ENCODE peak calls at places on chromosomes 4 and X, in five cellular contexts. O, W, N, G and Q are unnamed samples.

GRCh38 chrX:139862208-139862607 is 70.6 kb downstream of the ATP11C start:
- DNase-seq in O (no peak), G (no peak), W (no peak), N (no peak), Q (no peak)

GRCh38 chr4:75736862-75737261 is 12.5 kb downstream of the USO1 start:
- DNase-seq in W (no peak), N (no peak), G (no peak), O (no peak), Q (no peak)

GRCh38 chrX:51420610-51421009 is 75.8 kb downstream of the NUDT11 start:
- DNase-seq in G (no peak), W (no peak), N (no peak), O (peak), Q (no peak)

GRCh38 chr4:32499176-32499575 is 1779.0 kb downstream of the PCDH7 start:
- DNase-seq in W (no peak), O (no peak), G (no peak), N (no peak), Q (no peak)

GRCh38 chrX:110954428-110954827 is 141.6 kb upstream of the PAK3 start:
- DNase-seq in G (no peak), N (no peak), W (no peak), O (no peak), Q (no peak)

GRCh38 chr4:75729836-75730235 is 5.5 kb downstream of the USO1 start:
- DNase-seq in W (no peak), O (no peak), N (no peak), G (no peak), Q (no peak)

GRCh38 chr4:142485452-142485851 is 360.6 kb downstream of the INPP4B start:
- DNase-seq in N (no peak), W (no peak), G (no peak), O (no peak), Q (no peak)

GRCh38 chrX:118499295-118499694 is 3.7 kb downstream of the DOCK11 start:
- DNase-seq in G (no peak), W (no peak), N (no peak), O (no peak), Q (no peak)

GRCh38 chr4:111434581-111434980 is 710.7 kb upstream of the FAM241A start:
- DNase-seq in G (no peak), O (no peak), N (no peak), W (no peak), Q (no peak)

GRCh38 chrX:19776753-19777152 is 110.6 kb downstream of the SH3KBP1 start:
- DNase-seq in N (no peak), G (no peak), W (no peak), O (peak), Q (no peak)

GRCh38 chr4:155179216-155179615 is 29.2 kb upstream of the NPY2R start:
- DNase-seq in O (no peak), N (no peak), W (no peak), G (no peak), Q (no peak)

GRCh38 chrX:137479394-137479793 is 86.5 kb upstream of the ZIC3 start:
- DNase-seq in G (no peak), O (no peak), W (no peak), N (no peak), Q (no peak)

GRCh38 chrX:12711435-12712040 is 79.7 kb upstream of the PRPS2 start:
- DNase-seq in G (no peak), N (no peak), W (no peak), O (no peak), Q (no peak)

GRCh38 chrX:72003811-72004750 is 93.4 kb downstream of the NHSL2 start:
- DNase-seq in N (no peak), W (peak), G (no peak), O (no peak), Q (no peak)

GRCh38 chr4:14403132-14403531 is 599.1 kb upstream of the CPEB2 start:
- DNase-seq in G (no peak), W (no peak), O (no peak), N (no peak), Q (no peak)

GRCh38 chr4:187141101-187141500 is 417.4 kb upstream of the FAT1 start:
- DNase-seq in O (no peak), G (no peak), W (no peak), N (no peak), Q (no peak)

GRCh38 chrX:8627796-8628195 is 104.1 kb downstream of the ANOS1 start:
- DNase-seq in G (no peak), O (no peak), N (no peak), W (no peak), Q (no peak)

GRCh38 chrX:73127700-73128241 is 48.5 kb upstream of the PABPC1L2A start:
- DNase-seq in N (no peak), O (no peak), W (no peak), G (no peak), Q (no peak)

GRCh38 chrX:120358687-120359086 is 3.2 kb upstream of the ATP1B4 start:
- DNase-seq in N (no peak), O (no peak), G (no peak), W (no peak), Q (no peak)

GRCh38 chrX:19852014-19853005 is 35.1 kb downstream of the SH3KBP1 start:
- DNase-seq in G (no peak), N (no peak), W (no peak), O (no peak), Q (no peak)

GRCh38 chr4:76579596-76580375 is 144.8 kb downstream of the SHROOM3 start:
- DNase-seq in N (no peak), W (no peak), O (no peak), G (no peak), Q (no peak)

GRCh38 chr4:87353592-87353991 is 30.9 kb upstream of the HSD17B13 start:
- DNase-seq in G (no peak), W (no peak), O (peak), N (no peak), Q (no peak)

DNA sequence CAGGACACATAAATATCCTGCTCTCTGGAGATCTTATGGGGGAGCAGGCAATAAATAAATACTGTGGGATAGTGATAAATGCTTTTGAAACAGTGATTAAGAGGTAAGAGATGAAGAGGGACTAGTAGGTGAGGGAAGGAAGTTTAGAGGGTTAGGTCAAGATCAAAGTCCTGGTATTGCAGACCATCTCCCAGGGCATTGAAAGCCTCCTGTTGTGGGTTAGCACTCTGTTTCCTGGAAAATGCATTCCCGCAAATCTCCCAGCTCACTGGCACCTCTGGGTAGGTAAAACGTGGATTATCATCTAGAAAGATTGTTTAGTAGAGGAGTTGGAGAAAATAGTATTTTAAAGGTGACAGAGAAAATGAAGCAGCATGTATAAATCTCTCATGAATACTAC is 2.2 kb downstream of the SNX25 start:
- DNase-seq in W (no peak), N (no peak), O (no peak), G (no peak), Q (no peak)
- H3K4me3 ChIP-seq in W (peak), N (peak), O (peak), G (peak), Q (peak)

DNA sequence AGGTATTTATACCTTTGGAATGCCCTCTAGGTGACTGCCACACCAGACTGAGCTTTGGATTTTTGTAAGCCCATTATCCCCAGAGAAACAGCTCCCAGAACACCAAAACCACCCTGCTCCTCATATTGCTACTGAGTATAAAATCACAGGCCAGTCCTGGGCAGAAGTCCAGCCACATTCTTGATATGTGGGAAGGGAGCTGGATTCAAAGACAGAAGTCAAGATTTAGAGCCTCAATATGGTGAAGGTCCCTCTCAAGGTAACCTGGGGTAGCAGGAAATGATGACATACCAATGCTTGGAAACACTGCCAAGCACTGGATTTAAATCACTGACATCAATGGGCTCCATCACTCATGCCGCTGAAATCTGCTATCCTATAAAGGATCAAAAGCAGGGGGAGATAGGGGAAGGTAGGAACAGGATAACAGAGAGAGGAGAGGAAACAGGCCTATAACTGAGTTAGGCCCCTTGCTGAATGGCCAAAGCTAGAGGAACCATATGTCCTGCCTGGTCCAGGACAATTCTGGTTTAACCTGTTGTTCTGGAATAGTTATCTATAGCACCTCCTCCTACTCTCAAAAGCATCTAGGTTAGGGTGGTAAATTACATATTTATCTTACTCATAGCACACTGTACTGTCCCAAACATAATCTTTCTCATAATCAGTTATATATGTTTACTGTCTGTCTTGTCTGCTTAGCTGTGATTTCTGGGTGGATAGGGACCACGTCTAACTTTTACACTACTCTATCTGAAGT is 83.7 kb upstream of the NHS start:
- DNase-seq in O (no peak), N (no peak), G (no peak), W (no peak), Q (no peak)
- TF ChIP-seq CTCF in O (no peak), N (no peak), G (no peak), W (no peak), Q (no peak)

DNA sequence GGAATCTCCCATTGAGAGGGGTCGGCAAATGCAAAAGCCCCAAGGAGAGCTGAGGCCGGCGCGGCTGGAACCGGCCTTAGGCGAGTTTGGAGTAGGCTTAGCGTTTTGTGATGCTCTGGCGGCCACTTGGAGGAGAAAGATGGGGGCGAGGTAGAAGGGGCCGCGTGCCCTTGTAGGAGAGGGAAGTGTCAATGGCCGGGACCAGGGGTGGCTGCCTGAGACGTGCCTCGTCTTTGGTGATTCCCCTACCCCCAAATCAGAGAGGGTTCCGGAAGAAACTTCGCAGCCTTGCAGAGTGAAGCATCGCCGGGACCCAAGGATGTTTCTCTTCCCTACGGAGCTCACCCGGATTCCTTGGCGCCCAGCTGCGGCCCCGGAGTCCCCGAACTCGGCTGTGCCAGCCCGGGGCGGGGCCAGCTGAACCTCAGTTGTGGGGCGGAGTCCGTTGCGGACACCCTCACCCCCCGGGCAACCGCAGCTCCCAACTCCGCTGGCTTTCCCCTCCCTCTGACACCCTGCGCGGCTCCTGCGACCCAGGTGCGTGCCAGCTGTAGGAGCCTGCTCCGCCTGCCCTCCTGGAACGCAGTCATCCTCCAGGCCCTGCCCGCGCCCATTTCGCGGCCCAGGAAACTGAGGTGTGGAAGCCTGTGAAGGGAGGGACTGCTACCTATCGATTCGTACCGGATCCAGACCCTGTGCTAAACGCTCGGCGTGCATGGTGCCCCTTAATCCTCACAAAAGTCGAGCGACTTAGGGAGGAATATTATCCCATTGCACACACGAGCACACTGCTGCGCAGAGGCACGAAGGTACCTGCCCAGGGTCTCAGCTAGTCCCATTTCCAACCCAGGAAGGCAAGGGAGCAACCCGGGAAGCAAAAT is 12.0 kb downstream of the MSX1 start:
- DNase-seq in N (no peak), G (no peak), W (no peak), O (no peak), Q (no peak)
- H3K4me3 ChIP-seq in N (no peak), G (no peak), W (peak), O (no peak), Q (no peak)

GRCh38 chr4:122914292-122914904 is 8.0 kb downstream of the NUDT6 start:
- DNase-seq in N (no peak), W (no peak), G (no peak), O (peak), Q (no peak)
- TF ChIP-seq CTCF in N (no peak), W (no peak), G (peak), O (peak), Q (peak)

DNA sequence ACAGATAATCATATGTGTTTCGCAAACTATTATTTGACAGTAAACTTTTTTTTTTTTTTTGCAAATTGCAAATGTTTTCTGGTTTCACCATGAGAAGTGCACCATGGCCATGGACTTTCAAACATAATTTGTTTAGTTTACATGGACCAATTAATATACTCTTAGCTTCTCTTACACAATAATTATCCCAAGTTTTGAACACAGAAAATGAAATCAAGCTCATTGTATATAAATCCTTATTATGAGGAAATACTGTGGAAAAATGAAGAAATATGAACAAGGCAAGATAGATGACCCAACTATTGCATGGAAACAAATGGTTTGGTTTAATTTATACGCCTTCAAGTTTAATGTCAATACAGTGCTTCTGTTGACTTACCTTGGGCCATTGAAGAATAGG is 3.9 kb downstream of the FGF5 start:
- DNase-seq in N (no peak), W (no peak), G (no peak), O (no peak), Q (no peak)
- H3K4me3 ChIP-seq in N (no peak), W (no peak), G (no peak), O (no peak), Q (no peak)

GRCh38 chr4:55543858-55544257 is 2.9 kb downstream of the CLOCK start:
- DNase-seq in G (no peak), O (no peak), N (no peak), W (no peak), Q (no peak)
- TF ChIP-seq CTCF in G (no peak), O (no peak), N (no peak), W (no peak), Q (no peak)

GRCh38 chrX:74536142-74537010 is 78.0 kb downstream of the RLIM start:
- DNase-seq in O (peak), G (peak), N (peak), W (peak), Q (peak)

GRCh38 chrX:74535211-74535621 is 79.2 kb downstream of the RLIM start:
- DNase-seq in W (no peak), O (peak), G (no peak), N (no peak), Q (no peak)

GRCh38 chrX:74534569-74535038 is 79.8 kb downstream of the RLIM start:
- DNase-seq in G (no peak), W (no peak), N (no peak), O (peak), Q (no peak)

GRCh38 chrX:74535633-74536141 is 78.7 kb downstream of the RLIM start:
- DNase-seq in G (peak), W (peak), O (peak), N (peak), Q (peak)

DNA sequence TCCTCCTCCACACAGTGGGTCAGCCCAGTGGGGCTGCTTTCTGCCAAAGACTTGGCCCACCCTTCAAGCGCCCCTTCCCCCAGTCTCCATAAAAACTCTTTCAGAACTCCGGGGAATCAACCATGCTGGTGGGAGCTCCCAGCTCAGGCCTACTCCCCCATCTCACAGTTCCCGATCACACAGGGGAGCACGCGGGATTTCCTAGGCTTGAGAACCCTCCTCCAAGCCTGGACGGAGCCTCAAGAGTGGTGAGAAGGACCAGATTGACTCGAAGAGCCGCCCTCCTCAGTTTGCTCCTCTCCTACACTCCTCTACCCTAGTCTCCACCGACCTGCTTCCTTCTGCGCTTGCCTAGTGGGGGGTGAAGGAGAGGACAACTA is 77.4 kb downstream of the RLIM start:
- DNase-seq in N (no peak), G (no peak), W (no peak), O (no peak), Q (no peak)
- H3K4me3 ChIP-seq in N (peak), G (peak), W (peak), O (peak), Q (peak)

GRCh38 chr4:5609265-5610007 is 98.9 kb downstream of the EVC2 start:
- DNase-seq in N (no peak), O (no peak), G (no peak), W (no peak), Q (no peak)
- TF ChIP-seq CTCF in N (no peak), O (no peak), G (no peak), W (no peak), Q (no peak)